ENCODE peak calls at places on chromosomes 7 and 10, in nine cellular contexts. U is kidney, F is cardiac muscle cell, Y is spleen, W is breast epithelium, D is hepatocyte, R is body of pancreas, H is IMR-90, T is GM20000. G is an unnamed sample.

GRCh38 chr7:76002139-76002538 is 7.7 kb upstream of the TMEM120A start:
- DNase-seq in R (no peak), H (no peak), Y (no peak), F (no peak), D (no peak), T (no peak), W (no peak), U (no peak), G (no peak)

GRCh38 chr7:27198138-27198841 is 1.6 kb downstream of the HOXA13 start:
- DNase-seq in U (peak), W (no peak), D (no peak), Y (no peak), H (no peak), R (peak), T (no peak), F (no peak), G (no peak)

GRCh38 chr10:35453855-35454532 is 117.7 kb downstream of the CCNY start:
- DNase-seq in W (no peak), H (peak), U (no peak), Y (no peak), D (no peak), R (peak), F (peak), T (no peak), G (no peak)

GRCh38 chr10:127210936-127211335 is 14.5 kb upstream of the INSYN2A start:
- DNase-seq in W (no peak), H (no peak), F (no peak), R (no peak), D (no peak), T (no peak), Y (no peak), U (no peak), G (no peak)

GRCh38 chr10:132986076-132986475 is 43.7 kb upstream of the CFAP46 start:
- DNase-seq in T (no peak), U (peak), D (no peak), R (no peak), H (no peak), F (no peak), W (no peak), Y (peak), G (no peak)

GRCh38 chr10:132965411-132966057 is 23.2 kb upstream of the CFAP46 start:
- DNase-seq in T (no peak), U (no peak), D (no peak), R (peak), H (no peak), W (no peak), F (no peak), Y (no peak), G (no peak)

GRCh38 chr7:107969856-107970255 is 33.1 kb downstream of the LAMB1 start:
- DNase-seq in Y (no peak), R (no peak), W (no peak), D (no peak), H (no peak), T (no peak), U (no peak), F (no peak), G (no peak)

GRCh38 chr7:18019562-18019961 is 8.1 kb downstream of the PRPS1L1 start:
- DNase-seq in Y (no peak), U (no peak), T (no peak), D (peak), H (peak), F (peak), W (no peak), R (no peak), G (no peak)

GRCh38 chr10:82212753-82213152 is 337.8 kb downstream of the NRG3 start:
- DNase-seq in U (no peak), W (no peak), F (no peak), D (no peak), R (no peak), T (no peak), H (no peak), Y (no peak), G (no peak)

GRCh38 chr7:151440799-151441443 is 980 bp upstream of the CRYGN start:
- DNase-seq in W (peak), T (no peak), Y (peak), U (no peak), D (no peak), R (peak), H (no peak), F (peak), G (no peak)

GRCh38 chr7:138027100-138027499 is 25.2 kb upstream of the CREB3L2 start:
- DNase-seq in F (no peak), D (no peak), T (no peak), U (no peak), R (no peak), W (no peak), Y (no peak), H (no peak), G (no peak)

GRCh38 chr10:115136616-115137015 is 43.5 kb downstream of the ATRNL1 start:
- DNase-seq in R (no peak), Y (no peak), H (no peak), W (no peak), F (no peak), U (no peak), T (no peak), D (no peak), G (no peak)

GRCh38 chr7:111605246-111605645 is 43.0 kb upstream of the IMMP2L start:
- DNase-seq in F (no peak), Y (no peak), R (no peak), U (no peak), D (no peak), H (no peak), T (no peak), W (no peak), G (no peak)

GRCh38 chr10:127978481-127978880 is 71.6 kb downstream of the PTPRE start:
- DNase-seq in R (no peak), U (no peak), T (no peak), Y (no peak), D (no peak), W (no peak), F (no peak), H (no peak), G (no peak)

GRCh38 chr10:26215923-26216576 is 524 bp upstream of the GAD2 start:
- DNase-seq in F (peak), R (peak), T (peak), D (peak), Y (no peak), H (no peak), U (peak), W (no peak), G (peak)

GRCh38 chr7:149048805-149049204 is 20.5 kb upstream of the PDIA4 start:
- DNase-seq in R (no peak), D (no peak), U (no peak), W (no peak), F (no peak), Y (no peak), T (no peak), H (no peak), G (no peak)

GRCh38 chr10:4243651-4244050 is 458.6 kb upstream of the KLF6 start:
- DNase-seq in U (no peak), D (peak), W (no peak), F (peak), Y (no peak), R (no peak), T (no peak), H (peak), G (peak)

GRCh38 chr10:13724484-13724883 is 137.7 kb downstream of the PRPF18 start:
- DNase-seq in U (no peak), Y (no peak), T (no peak), F (no peak), H (peak), W (peak), R (no peak), D (no peak), G (no peak)

GRCh38 chr7:130734525-130735272 is 692 bp upstream of the KLF14 start:
- DNase-seq in F (peak), W (no peak), Y (no peak), T (peak), D (no peak), H (peak), R (no peak), U (no peak), G (no peak)

GRCh38 chr10:59012839-59013238 is 163.6 kb upstream of the PHYHIPL start:
- DNase-seq in R (no peak), Y (no peak), F (no peak), D (no peak), W (no peak), T (no peak), U (no peak), H (no peak), G (no peak)

GRCh38 chr7:1586827-1587705 is 17.2 kb upstream of the PSMG3 start:
- DNase-seq in U (no peak), R (peak), F (no peak), D (no peak), W (no peak), H (no peak), Y (no peak), T (no peak), G (no peak)

GRCh38 chr10:86580549-86580886 is 58.9 kb upstream of the WAPL start:
- DNase-seq in U (no peak), W (no peak), R (no peak), Y (no peak), D (no peak), H (no peak), T (no peak), F (no peak), G (no peak)

GRCh38 chr10:86586516-86586915 is 64.9 kb upstream of the WAPL start:
- DNase-seq in F (no peak), D (no peak), H (no peak), W (peak), R (no peak), U (no peak), Y (no peak), T (no peak), G (no peak)

GRCh38 chr10:86583983-86584382 is 62.4 kb upstream of the WAPL start:
- DNase-seq in W (no peak), D (no peak), H (no peak), Y (no peak), F (no peak), R (no peak), T (peak), U (no peak), G (no peak)

GRCh38 chr10:86585037-86585725 is 63.6 kb upstream of the WAPL start:
- DNase-seq in F (peak), W (peak), R (peak), Y (peak), H (peak), U (peak), T (peak), D (peak), G (peak)

DNA sequence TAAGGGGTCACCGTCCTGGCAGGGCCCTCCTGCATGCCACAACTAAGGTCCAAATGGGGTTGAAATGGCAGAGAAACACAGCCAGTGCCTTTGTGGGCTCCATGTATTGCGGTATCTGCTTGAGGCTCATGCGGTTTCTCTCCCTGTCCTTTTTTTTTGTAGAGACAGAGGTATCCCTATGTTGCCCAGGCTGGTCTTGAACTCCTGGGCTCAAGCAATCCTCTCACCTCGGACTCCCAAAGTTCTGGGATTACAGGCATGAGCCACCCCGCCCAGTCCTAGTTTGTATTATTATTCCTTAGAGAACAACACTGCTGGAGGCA is 64.1 kb upstream of the WAPL start:
- DNase-seq in F (no peak), W (no peak), H (no peak), R (no peak), T (no peak), Y (no peak), U (no peak), D (no peak), G (no peak)
- TF ChIP-seq CTCF in F (no peak), W (peak), H (no peak), R (no peak), T (no peak), Y (peak), U (no peak), D (no peak), G (peak)

GRCh38 chr10:118546479-118546878 is 49.0 kb downstream of the PRLHR start:
- DNase-seq in W (no peak), T (no peak), Y (no peak), H (no peak), R (no peak), D (no peak), F (no peak), U (no peak), G (no peak)

GRCh38 chr10:118543714-118544400 is 51.6 kb downstream of the PRLHR start:
- DNase-seq in Y (no peak), U (no peak), D (peak), T (peak), W (no peak), R (peak), F (peak), H (peak), G (peak)

GRCh38 chr10:118542789-118543188 is 52.7 kb downstream of the PRLHR start:
- DNase-seq in R (no peak), D (no peak), U (no peak), F (no peak), H (no peak), T (no peak), W (no peak), Y (no peak), G (no peak)

GRCh38 chr10:118545381-118545780 is 50.1 kb downstream of the PRLHR start:
- DNase-seq in W (no peak), T (no peak), H (no peak), U (no peak), D (no peak), R (no peak), Y (no peak), F (no peak), G (no peak)

DNA sequence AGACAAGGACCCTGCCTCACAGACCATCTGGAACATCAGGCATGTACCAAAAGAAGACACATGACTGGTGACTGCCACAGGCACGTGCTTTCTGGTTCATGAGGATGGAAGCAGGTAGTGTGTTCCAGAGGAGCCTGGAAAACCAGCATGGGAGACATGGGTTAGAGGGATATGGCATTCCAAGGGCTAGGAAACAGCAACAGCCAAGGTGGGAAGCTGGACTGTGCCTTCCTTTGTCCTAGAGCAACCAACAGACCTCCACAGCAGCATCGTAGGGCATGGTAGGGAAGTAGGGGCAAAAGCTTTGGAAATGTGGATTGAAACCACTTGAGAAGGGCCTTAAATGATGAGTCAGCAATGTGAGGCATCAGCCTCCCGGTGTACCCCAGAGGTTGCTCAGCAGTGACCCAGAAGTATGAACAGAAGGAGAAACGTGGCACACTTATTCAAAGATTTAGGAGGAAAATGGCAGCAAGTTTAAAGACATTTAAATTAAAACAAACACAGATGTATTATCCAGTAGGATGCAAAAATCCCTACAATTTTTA is 51.0 kb downstream of the PRLHR start:
- DNase-seq in R (no peak), T (no peak), U (no peak), W (no peak), H (no peak), Y (no peak), D (no peak), F (no peak), G (no peak)
- TF ChIP-seq CTCF in R (no peak), T (no peak), U (no peak), W (no peak), H (no peak), Y (no peak), D (no peak), F (no peak), G (no peak)

GRCh38 chr10:98855403-98856189 is 380.1 kb downstream of the HPSE2 start:
- DNase-seq in Y (no peak), D (no peak), T (no peak), U (no peak), H (no peak), F (no peak), W (no peak), R (no peak), G (no peak)

GRCh38 chr10:98848361-98848760 is 387.3 kb downstream of the HPSE2 start:
- DNase-seq in U (no peak), R (no peak), F (no peak), D (no peak), W (no peak), Y (no peak), T (no peak), H (no peak), G (no peak)

GRCh38 chr10:98846787-98847186 is 388.9 kb downstream of the HPSE2 start:
- DNase-seq in F (no peak), R (no peak), U (no peak), T (no peak), D (no peak), Y (no peak), W (no peak), H (no peak), G (no peak)

GRCh38 chr10:98858525-98858924 is 377.1 kb downstream of the HPSE2 start:
- DNase-seq in H (peak), R (no peak), Y (no peak), F (peak), T (no peak), W (no peak), U (no peak), D (no peak), G (no peak)

DNA sequence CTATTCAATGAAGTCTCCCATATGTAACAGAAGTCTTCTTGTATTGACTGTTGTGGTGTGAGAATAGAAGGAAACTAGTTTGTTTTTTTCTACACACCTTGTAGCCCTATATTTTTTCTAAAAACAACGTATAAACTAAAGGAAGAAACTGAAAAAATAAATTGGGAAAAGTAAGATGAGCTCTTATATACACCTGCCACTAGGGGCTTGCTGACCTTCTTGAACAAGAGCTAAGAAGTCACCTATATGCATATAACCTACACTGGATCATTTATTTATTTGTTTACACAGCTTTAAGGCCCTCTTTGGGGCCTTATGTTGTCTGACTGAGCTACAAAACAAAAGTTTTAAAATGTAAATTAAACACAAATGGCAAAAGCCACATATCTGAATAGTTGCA is 383.0 kb downstream of the HPSE2 start:
- DNase-seq in Y (no peak), T (no peak), U (no peak), F (no peak), H (peak), W (no peak), R (no peak), D (no peak), G (no peak)
- TF ChIP-seq CTCF in Y (no peak), T (no peak), U (no peak), F (no peak), H (no peak), W (no peak), R (no peak), D (no peak), G (no peak)

DNA sequence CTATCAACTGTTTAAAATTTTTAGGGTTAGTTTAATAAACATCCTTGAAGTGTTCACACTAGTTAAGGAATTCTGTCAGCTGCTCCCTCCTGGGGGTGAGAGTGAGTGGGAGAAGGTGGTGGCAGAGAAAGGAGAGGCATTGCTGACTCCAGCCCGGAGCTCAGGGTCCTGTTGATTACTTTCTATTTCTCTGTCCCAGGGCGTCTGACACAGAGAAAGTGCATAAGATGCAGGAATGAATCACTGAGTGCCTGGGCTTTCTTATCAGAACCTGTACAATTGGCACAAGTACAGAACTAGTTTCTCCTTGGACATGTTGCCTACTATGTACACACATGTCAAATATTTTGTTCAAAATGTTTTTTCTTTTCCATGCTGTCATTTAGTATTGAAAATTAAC is 410.8 kb upstream of the COBL start:
- DNase-seq in F (no peak), Y (no peak), W (no peak), U (no peak), H (no peak), R (no peak), D (peak), T (no peak), G (no peak)
- TF ChIP-seq CTCF in F (no peak), Y (no peak), W (no peak), U (no peak), H (no peak), R (no peak), D (no peak), T (no peak), G (no peak)

GRCh38 chr7:74627699-74628411 is 29.7 kb upstream of the GTF2I start:
- DNase-seq in U (no peak), W (peak), D (peak), T (no peak), H (peak), R (peak), Y (no peak), F (peak), G (no peak)

GRCh38 chr7:74623135-74623534 is 34.4 kb upstream of the GTF2I start:
- DNase-seq in H (no peak), W (no peak), Y (no peak), R (no peak), F (no peak), U (no peak), D (no peak), T (no peak), G (no peak)

GRCh38 chr7:74622228-74622749 is 35.2 kb upstream of the GTF2I start:
- DNase-seq in T (no peak), R (no peak), W (no peak), F (no peak), Y (no peak), U (no peak), D (no peak), H (no peak), G (no peak)

DNA sequence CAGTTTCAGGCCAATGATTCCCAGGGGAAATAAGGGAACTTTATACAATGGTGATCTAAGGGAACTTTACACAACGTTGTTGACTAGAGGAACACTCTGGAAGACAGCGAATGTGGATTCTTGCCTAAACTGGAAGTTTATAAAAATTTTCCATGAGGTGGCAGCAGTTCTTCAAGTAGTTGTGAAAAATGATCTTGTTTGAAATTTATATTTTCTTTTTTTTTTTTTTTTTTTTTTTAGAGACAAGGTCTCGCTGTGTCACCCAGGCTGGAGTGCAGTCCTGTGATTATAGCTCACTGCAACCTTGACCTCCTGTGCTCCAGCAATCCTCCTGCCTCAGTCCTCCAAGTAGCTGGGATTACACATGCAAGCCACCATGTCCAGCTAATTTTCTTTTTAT is 32.1 kb upstream of the GTF2I start:
- DNase-seq in R (no peak), H (peak), D (peak), U (no peak), T (no peak), Y (no peak), W (no peak), F (peak), G (no peak)
- TF ChIP-seq CTCF in R (peak), H (peak), D (peak), U (peak), T (no peak), Y (no peak), W (no peak), F (peak), G (no peak)

DNA sequence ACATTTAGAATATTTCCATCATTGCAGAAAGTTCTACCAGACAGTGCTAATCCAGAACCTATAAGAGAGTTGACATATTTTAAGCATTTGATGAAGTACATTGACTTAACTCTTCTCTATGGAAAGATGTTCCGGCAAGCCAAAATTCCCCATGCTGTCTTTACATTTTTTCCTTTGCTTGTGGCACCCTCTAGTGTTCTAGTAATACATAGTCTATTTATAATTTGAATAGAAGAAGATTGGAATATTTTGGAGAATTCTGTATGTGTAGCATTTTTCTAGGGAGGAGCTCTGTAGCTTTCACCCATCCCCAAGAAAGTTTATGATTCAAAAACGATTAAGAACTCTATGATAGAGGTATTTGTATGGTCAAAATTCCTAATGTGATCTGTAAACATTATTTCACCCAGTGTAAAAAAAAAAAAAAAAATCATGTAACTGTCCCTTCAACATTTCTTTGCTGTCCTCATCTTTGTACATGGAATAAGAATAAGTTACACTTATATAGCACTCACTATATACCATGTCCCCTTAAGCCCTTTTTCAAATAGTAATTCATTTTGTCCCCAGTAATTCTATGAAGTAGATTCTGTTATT is 33.2 kb downstream of the NRF1 start:
- DNase-seq in T (no peak), F (peak), Y (no peak), U (no peak), W (no peak), R (no peak), H (peak), D (peak), G (peak)
- TF ChIP-seq CTCF in T (no peak), F (peak), Y (no peak), U (peak), W (no peak), R (peak), H (peak), D (peak), G (peak)

GRCh38 chr7:124874644-124875163 is 54.9 kb downstream of the POT1 start:
- DNase-seq in H (no peak), U (no peak), W (no peak), Y (no peak), F (no peak), D (no peak), R (no peak), T (no peak), G (no peak)
- TF ChIP-seq CTCF in H (no peak), U (no peak), W (no peak), Y (no peak), F (no peak), D (no peak), R (no peak), T (no peak), G (no peak)